ENCODE peak calls at places on chromosomes 11 and 22, in four cellular contexts. L, A, G and J are unnamed samples.
A peak's percentile ranks its signal among the peaks of the same experiment; 100 is the strongest.

GRCh38 chr11:97610854-97611253 is 1221.0 kb downstream of the JRKL start:
- DNase-seq in G (no peak), A (no peak), L (peak; percentile 2), J (no peak)

GRCh38 chr22:49961601-49962011 is 1.0 kb downstream of the PIM3 start:
- DNase-seq in G (no peak), L (no peak), A (no peak), J (no peak)

GRCh38 chr22:42626951-42627625 is 12.4 kb upstream of the POLDIP3 start:
- DNase-seq in G (no peak), L (no peak), A (no peak), J (no peak)

GRCh38 chr11:70423523-70424505 is 25.5 kb downstream of the CTTN start:
- DNase-seq in L (peak; percentile 72), A (no peak), G (no peak), J (no peak)

GRCh38 chr11:105860105-105860504 is 161.9 kb downstream of the MSANTD4 start:
- DNase-seq in L (no peak), G (no peak), A (no peak), J (no peak)

GRCh38 chr11:7046474-7046873 is 26.2 kb downstream of the NLRP14 start:
- DNase-seq in A (no peak), L (peak; percentile 3), G (no peak), J (no peak)

GRCh38 chr22:38239101-38239761 is 33.6 kb downstream of the TMEM184B start:
- DNase-seq in L (peak; percentile 62), G (peak; percentile 90), A (no peak), J (peak; percentile 72)

GRCh38 chr11:6614446-6614845 is 2.4 kb upstream of the TAF10 start:
- DNase-seq in L (no peak), G (peak; percentile 72), A (no peak), J (no peak)

GRCh38 chr22:50170453-50171318 is at the start of gene PANX2:
- DNase-seq in L (no peak), A (no peak), G (no peak), J (no peak)

GRCh38 chr11:72585762-72586590 is 88.2 kb downstream of the PDE2A start:
- DNase-seq in G (no peak), A (peak; percentile 69), L (peak; percentile 71), J (peak; percentile 28)

GRCh38 chr11:130609121-130610035 is 160.9 kb downstream of the ADAMTS15 start:
- DNase-seq in L (peak; percentile 91), G (peak; percentile 97), A (no peak), J (no peak)

GRCh38 chr11:78646564-78647185 is 72.0 kb upstream of the NARS2 start:
- DNase-seq in G (peak; percentile 41), L (peak; percentile 82), A (peak; percentile 48), J (peak; percentile 50)

GRCh38 chr11:49202287-49202976 is 6.0 kb downstream of the FOLH1 start:
- DNase-seq in G (no peak), A (no peak), L (no peak), J (no peak)

GRCh38 chr11:69666261-69666660 is 8.9 kb downstream of the LTO1 start:
- DNase-seq in L (no peak), A (no peak), G (no peak), J (no peak)

GRCh38 chr11:35586216-35586615 is 32.0 kb upstream of the FJX1 start:
- DNase-seq in L (no peak), A (no peak), G (no peak), J (no peak)

GRCh38 chr11:20594274-20595061 is 4.9 kb upstream of the SLC6A5 start:
- DNase-seq in A (no peak), G (no peak), L (no peak), J (no peak)

GRCh38 chr11:61793084-61793828 is 545 bp downstream of the FEN1 start:
- DNase-seq in G (no peak), A (no peak), L (no peak), J (no peak)

GRCh38 chr22:25172153-25172552 is 27.5 kb upstream of the CRYBB3 start:
- DNase-seq in G (no peak), A (no peak), L (peak; percentile 39), J (no peak)
- TF ChIP-seq CTCF in G (no peak), A (peak; percentile 48), L (no peak), J (peak; percentile 58)

DNA sequence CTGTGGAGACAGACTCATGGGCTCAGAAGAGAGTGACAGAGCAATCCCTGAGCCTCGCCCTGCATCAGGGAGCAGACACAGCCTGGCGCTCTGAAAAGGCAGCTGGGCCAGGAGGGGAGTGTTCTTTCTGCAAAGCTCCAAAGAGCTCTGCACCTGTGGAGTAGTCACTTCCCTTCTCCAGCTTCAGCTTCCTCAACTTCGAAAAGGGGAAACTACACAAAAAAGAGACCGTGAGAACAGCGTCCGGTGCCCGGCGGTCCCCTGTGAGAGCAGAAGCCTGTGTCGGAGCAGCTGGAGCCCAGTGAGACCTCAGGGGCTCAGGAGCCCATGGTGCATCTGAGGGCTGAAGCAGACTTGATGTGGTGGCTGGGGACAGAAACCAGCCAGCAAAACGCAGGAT is 35.1 kb downstream of the TP53I11 start:
- DNase-seq in A (no peak), G (no peak), L (no peak), J (no peak)
- TF ChIP-seq CTCF in A (no peak), G (no peak), L (no peak), J (no peak)

GRCh38 chr11:16744128-16744725 is 5.8 kb downstream of the C11orf58 start:
- DNase-seq in L (no peak), A (no peak), G (no peak), J (no peak)
- TF ChIP-seq CTCF in L (no peak), A (no peak), G (no peak), J (no peak)

GRCh38 chr11:119663279-119663678 is 65.7 kb downstream of the NECTIN1 start:
- DNase-seq in L (no peak), G (no peak), A (no peak), J (no peak)

GRCh38 chr11:119666061-119666460 is 62.9 kb downstream of the NECTIN1 start:
- DNase-seq in A (no peak), G (no peak), L (no peak), J (no peak)

GRCh38 chr11:119666463-119667131 is 62.4 kb downstream of the NECTIN1 start:
- DNase-seq in G (no peak), A (peak; percentile 82), L (peak; percentile 78), J (no peak)

GRCh38 chr11:119664701-119665420 is 64.1 kb downstream of the NECTIN1 start:
- DNase-seq in A (no peak), G (no peak), L (no peak), J (no peak)

GRCh38 chr11:119664063-119664572 is 64.9 kb downstream of the NECTIN1 start:
- DNase-seq in G (no peak), L (no peak), A (no peak), J (no peak)
- TF ChIP-seq CTCF in G (no peak), L (no peak), A (no peak), J (no peak)

DNA sequence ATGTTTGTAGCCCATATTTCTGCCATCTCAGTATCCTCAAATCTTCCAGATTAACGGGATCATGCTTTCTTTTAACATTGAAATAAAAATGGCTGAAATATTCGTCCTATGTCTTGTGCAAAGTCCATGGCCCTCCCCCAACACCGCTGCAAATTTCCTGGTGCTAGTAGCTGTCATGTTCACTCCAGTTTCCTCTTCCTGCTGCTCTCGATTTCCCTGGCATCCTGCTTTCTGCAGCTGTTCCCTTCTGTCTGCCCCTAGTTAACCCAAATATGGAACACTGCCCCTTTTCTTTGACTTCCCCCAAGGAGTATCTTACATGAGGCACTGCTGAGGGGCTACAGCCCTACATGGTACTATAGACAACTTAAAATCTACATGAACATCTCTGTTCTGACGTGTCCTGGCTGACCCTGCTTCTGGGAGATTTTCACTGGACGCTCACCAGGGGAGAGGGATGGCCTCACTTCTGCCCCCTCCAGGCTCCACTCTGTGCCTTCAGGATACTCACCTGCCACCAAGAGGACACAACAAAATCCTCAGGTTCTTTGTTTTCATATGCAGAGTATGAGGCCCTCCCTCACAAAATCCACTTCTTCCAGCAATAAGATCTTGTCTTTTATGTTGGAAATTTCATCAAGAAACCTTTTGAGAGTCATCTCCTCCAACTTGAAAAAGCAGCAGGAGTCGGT is 29.4 kb upstream of the SCUBE2 start:
- DNase-seq in A (no peak), G (no peak), L (no peak), J (no peak)
- TF ChIP-seq CTCF in A (peak; percentile 41), G (no peak), L (no peak), J (peak; percentile 43)

GRCh38 chr22:45638834-45639746 is 32.5 kb upstream of the ATXN10 start:
- DNase-seq in L (peak; percentile 93), G (no peak), A (no peak), J (peak; percentile 73)
- TF ChIP-seq CTCF in L (no peak), G (no peak), A (no peak), J (peak; percentile 24)

GRCh38 chr11:43947003-43947500 is 4.6 kb downstream of the C11orf96 start:
- DNase-seq in L (no peak), G (peak; percentile 89), A (no peak), J (no peak)
- TF ChIP-seq CTCF in L (peak; percentile 18), G (peak; percentile 34), A (peak; percentile 29), J (peak; percentile 44)

DNA sequence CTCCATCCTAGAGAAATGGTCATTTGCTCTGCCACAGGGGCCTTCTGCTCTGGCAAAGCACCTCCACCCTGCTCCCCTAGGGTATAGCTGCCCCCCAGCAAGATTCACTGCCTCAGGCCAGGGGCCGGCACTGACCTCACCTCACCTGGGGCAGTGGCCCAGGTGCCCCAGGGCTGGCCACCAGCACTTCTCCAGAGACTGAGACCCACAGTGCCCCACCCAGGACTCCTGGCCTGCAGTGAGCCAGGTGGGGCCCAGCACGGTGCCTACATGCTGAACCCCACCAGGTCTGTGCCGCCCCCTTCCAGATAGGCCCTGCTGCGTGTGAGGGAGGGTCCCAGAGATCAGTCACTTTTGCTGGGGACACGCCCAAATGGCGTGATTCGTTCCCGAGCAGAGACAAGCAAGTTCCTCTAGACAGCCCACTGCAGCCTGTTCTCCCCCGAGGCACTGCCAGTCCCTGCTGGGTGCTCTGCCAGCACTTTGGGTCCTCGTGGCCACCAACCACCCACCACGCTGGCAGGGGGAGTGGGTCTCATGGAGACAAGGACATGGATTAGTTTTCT is 10.7 kb downstream of the GNB1L start:
- DNase-seq in G (peak; percentile 74), A (no peak), L (no peak), J (no peak)
- TF ChIP-seq CTCF in G (no peak), A (no peak), L (no peak), J (no peak)

GRCh38 chr11:8779107-8779506 is 96.5 kb downstream of the RPL27A start:
- DNase-seq in A (no peak), L (no peak), G (no peak), J (no peak)
- TF ChIP-seq CTCF in A (no peak), L (no peak), G (no peak), J (no peak)